ENCODE peak calls at places on chromosomes 5 and 9, in eight cellular contexts. Q, A, W, R, K, I, X and F are unnamed samples.

GRCh38 chr9:14706530-14707140 is 13.4 kb upstream of the ZDHHC21 start:
- DNase-seq in Q (no peak), A (no peak), W (no peak), R (no peak), K (no peak), I (no peak), X (no peak), F (no peak)

GRCh38 chr9:99000480-99001395 is 57.0 kb downstream of the COL15A1 start:
- DNase-seq in Q (peak; percentile 71), A (peak; percentile 67), W (peak; percentile 53), R (peak; percentile 37), K (peak; percentile 73), I (no peak), X (peak; percentile 51), F (peak; percentile 56)

GRCh38 chr9:81096667-81097066 is 592.7 kb downstream of the TLE1 start:
- DNase-seq in Q (no peak), A (no peak), W (no peak), R (no peak), K (no peak), I (no peak), X (no peak), F (no peak)

GRCh38 chr5:123487298-123487697 is 24.7 kb upstream of the CSNK1G3 start:
- DNase-seq in Q (no peak), A (no peak), W (no peak), R (no peak), K (no peak), I (peak; percentile 13), X (no peak), F (no peak)

GRCh38 chr5:32780508-32780919 is 69.4 kb downstream of the NPR3 start:
- DNase-seq in Q (no peak), A (no peak), W (no peak), R (no peak), K (no peak), I (no peak), X (no peak), F (no peak)

GRCh38 chr9:33813712-33814641 is 3.0 kb upstream of the UBE2R2 start:
- DNase-seq in Q (no peak), A (peak; percentile 40), W (peak; percentile 23), R (no peak), K (peak; percentile 72), I (no peak), X (no peak), F (no peak)

GRCh38 chr5:141883184-141883947 is 5.2 kb upstream of the PCDH1 start:
- DNase-seq in Q (peak; percentile 57), A (peak; percentile 89), W (peak; percentile 47), R (no peak), K (no peak), I (no peak), X (peak; percentile 63), F (peak; percentile 78)

GRCh38 chr5:139650031-139650688 is 2.0 kb downstream of the CXXC5 start:
- DNase-seq in Q (peak; percentile 50), A (no peak), W (peak; percentile 58), R (no peak), K (peak; percentile 37), I (no peak), X (no peak), F (peak; percentile 73)

GRCh38 chr9:21968331-21969010 is 25.7 kb downstream of the CDKN2A start:
- DNase-seq in Q (no peak), A (peak; percentile 71), W (no peak), R (no peak), K (no peak), I (no peak), X (peak; percentile 56), F (peak; percentile 51)

GRCh38 chr5:104062495-104063377 is 500.1 kb upstream of the NUDT12 start:
- DNase-seq in Q (no peak), A (no peak), W (peak; percentile 23), R (no peak), K (no peak), I (no peak), X (no peak), F (no peak)

GRCh38 chr5:33321026-33321425 is 119.7 kb upstream of the TARS1 start:
- DNase-seq in Q (no peak), A (no peak), W (no peak), R (no peak), K (no peak), I (peak; percentile 51), X (no peak), F (no peak)

GRCh38 chr5:53253421-53253871 is 143.9 kb upstream of the MOCS2 start:
- DNase-seq in Q (no peak), A (no peak), W (no peak), R (no peak), K (peak; percentile 9), I (no peak), X (no peak), F (no peak)

GRCh38 chr9:129579294-129579693 is 41.6 kb downstream of the C9orf50 start:
- DNase-seq in Q (no peak), A (no peak), W (no peak), R (no peak), K (no peak), I (no peak), X (no peak), F (no peak)

GRCh38 chr5:146564036-146564762 is 48.2 kb upstream of the GPR151 start:
- DNase-seq in Q (no peak), A (no peak), W (no peak), R (no peak), K (no peak), I (no peak), X (no peak), F (no peak)

GRCh38 chr5:150523472-150524350 is 15.8 kb downstream of the NDST1 start:
- DNase-seq in Q (no peak), A (peak; percentile 85), W (no peak), R (no peak), K (peak; percentile 66), I (peak; percentile 37), X (no peak), F (peak; percentile 40)

GRCh38 chr9:38682713-38683112 is 37.2 kb downstream of the FAM240B start:
- DNase-seq in Q (no peak), A (peak; percentile 62), W (no peak), R (no peak), K (no peak), I (no peak), X (no peak), F (no peak)

GRCh38 chr5:31937703-31938102 is 236.4 kb downstream of the GOLPH3 start:
- DNase-seq in Q (no peak), A (no peak), W (no peak), R (no peak), K (no peak), I (no peak), X (no peak), F (no peak)

GRCh38 chr5:67971223-67971830 is 244.2 kb upstream of the PIK3R1 start:
- DNase-seq in Q (no peak), A (no peak), W (no peak), R (no peak), K (no peak), I (peak; percentile 48), X (no peak), F (no peak)

GRCh38 chr5:164098979-164099378 is 593.6 kb downstream of the MAT2B start:
- DNase-seq in Q (no peak), A (no peak), W (no peak), R (no peak), K (no peak), I (no peak), X (no peak), F (no peak)

GRCh38 chr5:1152156-1152555 is 40.3 kb upstream of the SLC12A7 start:
- DNase-seq in Q (no peak), A (no peak), W (peak; percentile 28), R (peak; percentile 13), K (no peak), I (no peak), X (no peak), F (no peak)

GRCh38 chr9:125843646-125844045 is 96.5 kb downstream of the PBX3 start:
- DNase-seq in Q (no peak), A (no peak), W (no peak), R (no peak), K (no peak), I (no peak), X (no peak), F (no peak)

GRCh38 chr5:111124793-111125192 is 32.6 kb downstream of the WDR36 start:
- DNase-seq in Q (no peak), A (no peak), W (no peak), R (no peak), K (no peak), I (no peak), X (no peak), F (no peak)

GRCh38 chr5:158647264-158647663 is 452.5 kb downstream of the EBF1 start:
- DNase-seq in Q (no peak), A (no peak), W (no peak), R (no peak), K (no peak), I (no peak), X (no peak), F (no peak)

GRCh38 chr9:13804532-13804931 is 509.4 kb downstream of the NFIB start:
- DNase-seq in Q (no peak), A (no peak), W (no peak), R (no peak), K (no peak), I (no peak), X (no peak), F (no peak)

GRCh38 chr9:87663556-87663955 is 62.4 kb upstream of the CTSL start:
- DNase-seq in Q (no peak), A (no peak), W (no peak), R (no peak), K (no peak), I (no peak), X (no peak), F (no peak)

GRCh38 chr9:114112325-114112724 is 13.2 kb upstream of the KIF12 start:
- DNase-seq in Q (no peak), A (no peak), W (no peak), R (no peak), K (no peak), I (no peak), X (no peak), F (no peak)

GRCh38 chr9:71333311-71333710 is 211.9 kb upstream of the TRPM3 start:
- DNase-seq in Q (no peak), A (no peak), W (no peak), R (no peak), K (no peak), I (no peak), X (no peak), F (no peak)

GRCh38 chr5:96595300-96596090 is 66.7 kb upstream of the CAST start:
- DNase-seq in Q (no peak), A (peak; percentile 35), W (no peak), R (no peak), K (peak; percentile 46), I (no peak), X (no peak), F (no peak)

GRCh38 chr5:31329722-31330121 is 136.2 kb downstream of the CDH6 start:
- DNase-seq in Q (no peak), A (peak; percentile 8), W (no peak), R (no peak), K (no peak), I (no peak), X (no peak), F (no peak)

GRCh38 chr5:134113572-134113907 is 941 bp upstream of the TCF7 start:
- DNase-seq in Q (no peak), A (peak; percentile 78), W (no peak), R (no peak), K (no peak), I (no peak), X (peak; percentile 51), F (no peak)

GRCh38 chr5:151585970-151586369 is 5.2 kb downstream of the FAT2 start:
- DNase-seq in Q (no peak), A (no peak), W (no peak), R (no peak), K (no peak), I (no peak), X (no peak), F (no peak)

GRCh38 chr9:113590991-113591898 is 127.7 kb downstream of the RGS3 start:
- DNase-seq in Q (peak; percentile 74), A (peak; percentile 93), W (peak; percentile 90), R (peak; percentile 32), K (peak; percentile 87), I (peak; percentile 88), X (peak; percentile 70), F (peak; percentile 91)

GRCh38 chr5:78509145-78509865 is 139.3 kb downstream of the LHFPL2 start:
- DNase-seq in Q (no peak), A (no peak), W (no peak), R (no peak), K (peak; percentile 33), I (no peak), X (peak; percentile 36), F (no peak)